ENCODE peak calls at places on chromosomes 2 and 18, in eight cellular contexts. One of them, this sample, is unnamed.

GRCh38 chr2:100903534-100904258 is 83.8 kb downstream of the NPAS2 start:
- DNase-seq in GM23248: peak
- DNase-seq in DND-41: no peak
- DNase-seq in fibroblast of lung: peak
- DNase-seq in SK-N-SH: no peak
- DNase-seq in K562: no peak
- DNase-seq in hepatocyte: peak
- DNase-seq in Karpas-422: no peak
- DNase-seq in this sample: no peak

GRCh38 chr2:18154812-18155211 is 276.3 kb downstream of the KCNS3 start:
- DNase-seq in DND-41: no peak
- DNase-seq in hepatocyte: no peak
- DNase-seq in fibroblast of lung: peak
- DNase-seq in SK-N-SH: no peak
- DNase-seq in Karpas-422: no peak
- DNase-seq in K562: no peak
- DNase-seq in GM23248: no peak
- DNase-seq in this sample: no peak

GRCh38 chr2:181319291-181319690 is 137.9 kb upstream of the ITGA4 start:
- DNase-seq in DND-41: no peak
- DNase-seq in Karpas-422: peak
- DNase-seq in hepatocyte: no peak
- DNase-seq in fibroblast of lung: no peak
- DNase-seq in SK-N-SH: no peak
- DNase-seq in K562: no peak
- DNase-seq in GM23248: peak
- DNase-seq in this sample: no peak

GRCh38 chr18:24514439-24514838 is 54.0 kb downstream of the HRH4 start:
- DNase-seq in DND-41: no peak
- DNase-seq in hepatocyte: no peak
- DNase-seq in SK-N-SH: peak
- DNase-seq in fibroblast of lung: peak
- DNase-seq in K562: peak
- DNase-seq in Karpas-422: peak
- DNase-seq in GM23248: peak
- DNase-seq in this sample: peak

GRCh38 chr2:239328306-239329191 is 72.3 kb downstream of the HDAC4 start:
- DNase-seq in GM23248: peak
- DNase-seq in SK-N-SH: peak
- DNase-seq in K562: peak
- DNase-seq in hepatocyte: peak
- DNase-seq in DND-41: peak
- DNase-seq in fibroblast of lung: peak
- DNase-seq in Karpas-422: no peak
- DNase-seq in this sample: no peak

GRCh38 chr2:239299218-239299939 is 101.4 kb downstream of the HDAC4 start:
- DNase-seq in DND-41: no peak
- DNase-seq in K562: no peak
- DNase-seq in hepatocyte: peak
- DNase-seq in SK-N-SH: no peak
- DNase-seq in GM23248: no peak
- DNase-seq in fibroblast of lung: no peak
- DNase-seq in Karpas-422: no peak
- DNase-seq in this sample: no peak

GRCh38 chr2:27720004-27720551 is 51.4 kb upstream of the MRPL33 start:
- DNase-seq in DND-41: no peak
- DNase-seq in fibroblast of lung: peak
- DNase-seq in SK-N-SH: no peak
- DNase-seq in hepatocyte: peak
- DNase-seq in GM23248: peak
- DNase-seq in Karpas-422: no peak
- DNase-seq in K562: peak
- DNase-seq in this sample: no peak

GRCh38 chr18:14922031-14922430 is 174.1 kb downstream of the ANKRD30B start:
- DNase-seq in SK-N-SH: no peak
- DNase-seq in DND-41: no peak
- DNase-seq in GM23248: no peak
- DNase-seq in Karpas-422: no peak
- DNase-seq in hepatocyte: no peak
- DNase-seq in fibroblast of lung: no peak
- DNase-seq in K562: no peak
- DNase-seq in this sample: no peak

GRCh38 chr2:151855111-151855510 is 26.9 kb upstream of the ARL5A start:
- DNase-seq in GM23248: no peak
- DNase-seq in K562: no peak
- DNase-seq in Karpas-422: no peak
- DNase-seq in fibroblast of lung: no peak
- DNase-seq in hepatocyte: no peak
- DNase-seq in DND-41: no peak
- DNase-seq in SK-N-SH: no peak
- DNase-seq in this sample: peak

GRCh38 chr2:240931319-240931949 is 25.3 kb downstream of the CROCC2 start:
- DNase-seq in GM23248: no peak
- DNase-seq in SK-N-SH: peak
- DNase-seq in K562: no peak
- DNase-seq in DND-41: no peak
- DNase-seq in Karpas-422: no peak
- DNase-seq in fibroblast of lung: no peak
- DNase-seq in hepatocyte: no peak
- DNase-seq in this sample: no peak

GRCh38 chr2:43193996-43194869 is 32.2 kb downstream of the ZFP36L2 start:
- DNase-seq in GM23248: no peak
- DNase-seq in SK-N-SH: no peak
- DNase-seq in fibroblast of lung: no peak
- DNase-seq in hepatocyte: peak
- DNase-seq in K562: no peak
- DNase-seq in DND-41: no peak
- DNase-seq in Karpas-422: no peak
- DNase-seq in this sample: no peak

DNA sequence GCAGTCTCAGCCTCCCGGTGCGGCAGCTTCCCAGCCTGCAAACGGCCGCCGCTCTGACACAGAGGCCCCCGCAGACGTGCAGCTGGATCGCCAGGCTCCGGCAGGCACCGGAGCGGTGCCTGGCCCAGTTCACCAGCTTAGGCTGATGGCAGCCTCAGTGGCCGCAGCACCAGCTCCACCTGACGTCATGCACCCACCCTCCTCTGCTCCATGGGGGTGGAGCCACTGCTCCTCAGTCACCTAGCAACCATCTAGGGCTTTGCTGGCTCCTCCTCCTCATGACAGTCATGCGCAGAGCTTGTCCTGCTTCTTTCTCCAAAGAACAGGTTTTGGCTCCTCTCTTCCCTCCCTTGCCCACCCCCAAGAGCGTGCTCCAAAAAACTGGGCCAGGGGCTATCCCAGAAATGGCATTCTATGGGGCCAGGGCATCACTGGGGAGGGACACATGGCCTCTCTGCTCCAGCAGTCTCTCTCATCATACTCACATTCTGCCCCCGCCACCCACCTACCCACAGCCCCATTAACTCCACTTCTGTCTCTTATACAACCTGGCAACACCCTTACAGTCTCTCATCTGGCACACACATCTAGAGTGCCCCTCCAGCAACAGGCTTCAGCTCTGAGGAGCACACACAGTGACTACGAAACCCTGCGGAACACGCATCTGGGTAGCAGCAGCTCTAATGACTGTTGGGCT is 5.5 kb downstream of the DCTN1 start:
- DNase-seq in DND-41: no peak
- DNase-seq in SK-N-SH: peak
- DNase-seq in K562: peak
- DNase-seq in Karpas-422: peak
- DNase-seq in fibroblast of lung: peak
- DNase-seq in GM23248: peak
- DNase-seq in hepatocyte: peak
- DNase-seq in this sample: no peak
- H3K27ac ChIP-seq in DND-41: no peak
- H3K27ac ChIP-seq in SK-N-SH: peak
- H3K27ac ChIP-seq in K562: no peak
- H3K27ac ChIP-seq in Karpas-422: no peak
- H3K27ac ChIP-seq in fibroblast of lung: no peak
- H3K27ac ChIP-seq in GM23248: no peak
- H3K27ac ChIP-seq in hepatocyte: no peak
- H3K27ac ChIP-seq in this sample: no peak

GRCh38 chr2:84919885-84920580 is 14.6 kb downstream of the TMSB10 start:
- DNase-seq in Karpas-422: peak
- DNase-seq in SK-N-SH: no peak
- DNase-seq in GM23248: peak
- DNase-seq in DND-41: no peak
- DNase-seq in fibroblast of lung: peak
- DNase-seq in hepatocyte: peak
- DNase-seq in K562: peak
- DNase-seq in this sample: peak
- H3K4me3 ChIP-seq in Karpas-422: no peak
- H3K4me3 ChIP-seq in SK-N-SH: peak
- H3K4me3 ChIP-seq in GM23248: peak
- H3K4me3 ChIP-seq in DND-41: no peak
- H3K4me3 ChIP-seq in fibroblast of lung: peak
- H3K4me3 ChIP-seq in hepatocyte: no peak
- H3K4me3 ChIP-seq in K562: no peak
- H3K4me3 ChIP-seq in this sample: peak

GRCh38 chr2:117942551-117942950 is 71.3 kb downstream of the CCDC93 start:
- DNase-seq in DND-41: no peak
- DNase-seq in hepatocyte: no peak
- DNase-seq in fibroblast of lung: no peak
- DNase-seq in GM23248: peak
- DNase-seq in K562: no peak
- DNase-seq in Karpas-422: no peak
- DNase-seq in SK-N-SH: no peak
- DNase-seq in this sample: no peak

GRCh38 chr2:117941693-117942092 is 72.2 kb downstream of the CCDC93 start:
- DNase-seq in SK-N-SH: no peak
- DNase-seq in K562: no peak
- DNase-seq in fibroblast of lung: no peak
- DNase-seq in GM23248: peak
- DNase-seq in DND-41: no peak
- DNase-seq in Karpas-422: no peak
- DNase-seq in hepatocyte: no peak
- DNase-seq in this sample: no peak

GRCh38 chr2:117942958-117943672 is 70.8 kb downstream of the CCDC93 start:
- DNase-seq in SK-N-SH: no peak
- DNase-seq in hepatocyte: no peak
- DNase-seq in GM23248: peak
- DNase-seq in K562: no peak
- DNase-seq in fibroblast of lung: peak
- DNase-seq in DND-41: no peak
- DNase-seq in Karpas-422: no peak
- DNase-seq in this sample: no peak

GRCh38 chr2:117938611-117939010 is 75.3 kb downstream of the CCDC93 start:
- DNase-seq in hepatocyte: no peak
- DNase-seq in K562: no peak
- DNase-seq in SK-N-SH: no peak
- DNase-seq in Karpas-422: no peak
- DNase-seq in fibroblast of lung: no peak
- DNase-seq in GM23248: no peak
- DNase-seq in DND-41: no peak
- DNase-seq in this sample: no peak

GRCh38 chr2:117940436-117940835 is 73.4 kb downstream of the CCDC93 start:
- DNase-seq in Karpas-422: peak
- DNase-seq in fibroblast of lung: no peak
- DNase-seq in GM23248: no peak
- DNase-seq in K562: no peak
- DNase-seq in SK-N-SH: no peak
- DNase-seq in DND-41: no peak
- DNase-seq in hepatocyte: no peak
- DNase-seq in this sample: no peak
- H3K4me2 ChIP-seq in Karpas-422: no peak
- H3K4me2 ChIP-seq in fibroblast of lung: no peak
- H3K4me2 ChIP-seq in GM23248: no peak
- H3K4me2 ChIP-seq in K562: no peak
- H3K4me2 ChIP-seq in SK-N-SH: no peak
- H3K4me2 ChIP-seq in DND-41: no peak
- H3K4me2 ChIP-seq in hepatocyte: no peak
- H3K4me2 ChIP-seq in this sample: no peak

GRCh38 chr2:173797586-173798263 is 167.4 kb downstream of the SP3 start:
- DNase-seq in K562: no peak
- DNase-seq in Karpas-422: no peak
- DNase-seq in hepatocyte: no peak
- DNase-seq in GM23248: no peak
- DNase-seq in fibroblast of lung: no peak
- DNase-seq in DND-41: no peak
- DNase-seq in SK-N-SH: no peak
- DNase-seq in this sample: no peak

GRCh38 chr2:173792166-173792565 is 173.0 kb downstream of the SP3 start:
- DNase-seq in GM23248: no peak
- DNase-seq in K562: no peak
- DNase-seq in DND-41: no peak
- DNase-seq in hepatocyte: no peak
- DNase-seq in SK-N-SH: no peak
- DNase-seq in Karpas-422: no peak
- DNase-seq in fibroblast of lung: no peak
- DNase-seq in this sample: no peak

GRCh38 chr2:173791502-173791901 is 173.7 kb downstream of the SP3 start:
- DNase-seq in DND-41: no peak
- DNase-seq in GM23248: no peak
- DNase-seq in hepatocyte: no peak
- DNase-seq in Karpas-422: no peak
- DNase-seq in SK-N-SH: peak
- DNase-seq in K562: no peak
- DNase-seq in fibroblast of lung: no peak
- DNase-seq in this sample: no peak

GRCh38 chr2:173793649-173794565 is 171.3 kb downstream of the SP3 start:
- DNase-seq in SK-N-SH: peak
- DNase-seq in K562: peak
- DNase-seq in Karpas-422: no peak
- DNase-seq in fibroblast of lung: no peak
- DNase-seq in hepatocyte: peak
- DNase-seq in GM23248: no peak
- DNase-seq in DND-41: no peak
- DNase-seq in this sample: no peak
- H3K27ac ChIP-seq in SK-N-SH: no peak
- H3K27ac ChIP-seq in K562: no peak
- H3K27ac ChIP-seq in Karpas-422: no peak
- H3K27ac ChIP-seq in fibroblast of lung: no peak
- H3K27ac ChIP-seq in hepatocyte: no peak
- H3K27ac ChIP-seq in GM23248: no peak
- H3K27ac ChIP-seq in DND-41: no peak
- H3K27ac ChIP-seq in this sample: no peak

DNA sequence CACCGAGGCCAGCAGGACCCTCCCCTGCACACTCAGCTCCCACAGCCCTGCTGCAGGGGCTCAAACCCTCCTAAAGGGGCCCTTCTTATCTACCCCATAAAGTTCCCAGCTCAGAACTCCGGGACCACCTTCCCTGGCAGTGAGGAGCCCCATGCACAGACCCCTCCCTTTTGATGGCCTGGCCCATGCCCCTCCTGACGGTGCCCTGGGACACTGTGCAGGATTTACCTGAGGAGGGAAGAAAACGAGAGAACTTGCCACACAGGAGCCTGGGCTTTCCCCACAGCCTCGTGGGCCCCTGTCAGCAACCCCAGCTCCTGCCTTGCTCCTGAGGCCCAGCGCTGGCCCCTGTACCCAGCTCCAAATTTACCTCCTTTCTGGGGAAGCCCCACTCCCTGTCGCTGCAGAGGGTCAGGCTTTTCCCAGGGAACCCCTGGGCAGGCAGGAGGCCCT is 206.3 kb upstream of the SALL3 start:
- DNase-seq in fibroblast of lung: no peak
- DNase-seq in K562: no peak
- DNase-seq in SK-N-SH: no peak
- DNase-seq in DND-41: no peak
- DNase-seq in Karpas-422: no peak
- DNase-seq in GM23248: no peak
- DNase-seq in hepatocyte: no peak
- DNase-seq in this sample: no peak
- H3K4me3 ChIP-seq in fibroblast of lung: no peak
- H3K4me3 ChIP-seq in K562: no peak
- H3K4me3 ChIP-seq in SK-N-SH: no peak
- H3K4me3 ChIP-seq in DND-41: no peak
- H3K4me3 ChIP-seq in Karpas-422: no peak
- H3K4me3 ChIP-seq in GM23248: no peak
- H3K4me3 ChIP-seq in hepatocyte: no peak
- H3K4me3 ChIP-seq in this sample: no peak

GRCh38 chr2:189576361-189576760 is 4.2 kb downstream of the SLC40A1 start:
- DNase-seq in Karpas-422: no peak
- DNase-seq in fibroblast of lung: no peak
- DNase-seq in hepatocyte: no peak
- DNase-seq in K562: no peak
- DNase-seq in GM23248: no peak
- DNase-seq in SK-N-SH: no peak
- DNase-seq in DND-41: no peak
- DNase-seq in this sample: no peak
- H3K4me2 ChIP-seq in Karpas-422: no peak
- H3K4me2 ChIP-seq in fibroblast of lung: no peak
- H3K4me2 ChIP-seq in hepatocyte: peak
- H3K4me2 ChIP-seq in K562: no peak
- H3K4me2 ChIP-seq in GM23248: no peak
- H3K4me2 ChIP-seq in SK-N-SH: no peak
- H3K4me2 ChIP-seq in DND-41: peak
- H3K4me2 ChIP-seq in this sample: no peak